ENCODE peak calls at places on chromosomes 5 and 9, in six cellular contexts. One of them, this sample, is unnamed.

GRCh38 chr5:9885164-9885563 is 255.0 kb upstream of the TAS2R1 start:
- DNase-seq in activated T-helper 1 cell treated with anti-CD3 and anti-CD28 coated beads, Interleukin-2, amount 50 U/mL, for 16 hours: no peak
- DNase-seq in hepatic stellate cell: no peak
- DNase-seq in suprapubic skin: no peak
- DNase-seq in fibroblast of pulmonary artery: no peak
- DNase-seq in ACHN: no peak
- DNase-seq in this sample: no peak

GRCh38 chr5:37668524-37669047 is 171.3 kb downstream of the GDNF start:
- DNase-seq in ACHN: peak
- DNase-seq in fibroblast of pulmonary artery: peak
- DNase-seq in hepatic stellate cell: peak
- DNase-seq in suprapubic skin: no peak
- DNase-seq in activated T-helper 1 cell treated with anti-CD3 and anti-CD28 coated beads, Interleukin-2, amount 50 U/mL, for 16 hours: no peak
- DNase-seq in this sample: no peak

GRCh38 chr9:129406278-129407225 is 214.3 kb downstream of the C9orf50 start:
- DNase-seq in hepatic stellate cell: no peak
- DNase-seq in fibroblast of pulmonary artery: no peak
- DNase-seq in activated T-helper 1 cell treated with anti-CD3 and anti-CD28 coated beads, Interleukin-2, amount 50 U/mL, for 16 hours: no peak
- DNase-seq in suprapubic skin: no peak
- DNase-seq in ACHN: peak
- DNase-seq in this sample: no peak

GRCh38 chr5:110477923-110478322 is 248.5 kb downstream of the TMEM232 start:
- DNase-seq in ACHN: no peak
- DNase-seq in hepatic stellate cell: no peak
- DNase-seq in fibroblast of pulmonary artery: peak
- DNase-seq in suprapubic skin: no peak
- DNase-seq in activated T-helper 1 cell treated with anti-CD3 and anti-CD28 coated beads, Interleukin-2, amount 50 U/mL, for 16 hours: no peak
- DNase-seq in this sample: no peak

GRCh38 chr9:108113579-108113978 is 624.0 kb upstream of the KLF4 start:
- DNase-seq in hepatic stellate cell: no peak
- DNase-seq in suprapubic skin: no peak
- DNase-seq in fibroblast of pulmonary artery: no peak
- DNase-seq in ACHN: no peak
- DNase-seq in activated T-helper 1 cell treated with anti-CD3 and anti-CD28 coated beads, Interleukin-2, amount 50 U/mL, for 16 hours: no peak
- DNase-seq in this sample: no peak

GRCh38 chr9:100104314-100104713 is 5.3 kb downstream of the INVS start:
- DNase-seq in hepatic stellate cell: no peak
- DNase-seq in fibroblast of pulmonary artery: no peak
- DNase-seq in ACHN: peak
- DNase-seq in activated T-helper 1 cell treated with anti-CD3 and anti-CD28 coated beads, Interleukin-2, amount 50 U/mL, for 16 hours: no peak
- DNase-seq in suprapubic skin: no peak
- DNase-seq in this sample: no peak

GRCh38 chr5:6598351-6598900 is 34.4 kb downstream of the NSUN2 start:
- DNase-seq in ACHN: no peak
- DNase-seq in suprapubic skin: no peak
- DNase-seq in hepatic stellate cell: no peak
- DNase-seq in activated T-helper 1 cell treated with anti-CD3 and anti-CD28 coated beads, Interleukin-2, amount 50 U/mL, for 16 hours: no peak
- DNase-seq in fibroblast of pulmonary artery: peak
- DNase-seq in this sample: no peak

GRCh38 chr5:143200781-143201398 is 202.6 kb downstream of the NR3C1 start:
- DNase-seq in activated T-helper 1 cell treated with anti-CD3 and anti-CD28 coated beads, Interleukin-2, amount 50 U/mL, for 16 hours: no peak
- DNase-seq in hepatic stellate cell: peak
- DNase-seq in fibroblast of pulmonary artery: peak
- DNase-seq in suprapubic skin: no peak
- DNase-seq in ACHN: peak
- DNase-seq in this sample: no peak

GRCh38 chr9:97362777-97363545 is 48.9 kb upstream of the TDRD7 start:
- DNase-seq in fibroblast of pulmonary artery: no peak
- DNase-seq in ACHN: no peak
- DNase-seq in activated T-helper 1 cell treated with anti-CD3 and anti-CD28 coated beads, Interleukin-2, amount 50 U/mL, for 16 hours: no peak
- DNase-seq in suprapubic skin: no peak
- DNase-seq in hepatic stellate cell: no peak
- DNase-seq in this sample: no peak

GRCh38 chr9:1200847-1201251 is 150.7 kb downstream of the DMRT2 start:
- DNase-seq in hepatic stellate cell: no peak
- DNase-seq in activated T-helper 1 cell treated with anti-CD3 and anti-CD28 coated beads, Interleukin-2, amount 50 U/mL, for 16 hours: no peak
- DNase-seq in suprapubic skin: no peak
- DNase-seq in ACHN: no peak
- DNase-seq in fibroblast of pulmonary artery: peak
- DNase-seq in this sample: no peak

GRCh38 chr5:59266410-59266809 is 627.1 kb downstream of the PDE4D start:
- DNase-seq in hepatic stellate cell: no peak
- DNase-seq in activated T-helper 1 cell treated with anti-CD3 and anti-CD28 coated beads, Interleukin-2, amount 50 U/mL, for 16 hours: no peak
- DNase-seq in ACHN: no peak
- DNase-seq in fibroblast of pulmonary artery: no peak
- DNase-seq in suprapubic skin: no peak
- DNase-seq in this sample: no peak

GRCh38 chr5:163504091-163504931 is 1.1 kb upstream of the MAT2B start:
- DNase-seq in activated T-helper 1 cell treated with anti-CD3 and anti-CD28 coated beads, Interleukin-2, amount 50 U/mL, for 16 hours: peak
- DNase-seq in hepatic stellate cell: peak
- DNase-seq in suprapubic skin: no peak
- DNase-seq in fibroblast of pulmonary artery: peak
- DNase-seq in ACHN: peak
- DNase-seq in this sample: no peak

GRCh38 chr9:17481565-17481964 is 97.3 kb upstream of the SH3GL2 start:
- DNase-seq in ACHN: no peak
- DNase-seq in fibroblast of pulmonary artery: no peak
- DNase-seq in activated T-helper 1 cell treated with anti-CD3 and anti-CD28 coated beads, Interleukin-2, amount 50 U/mL, for 16 hours: no peak
- DNase-seq in hepatic stellate cell: no peak
- DNase-seq in suprapubic skin: no peak
- DNase-seq in this sample: no peak

GRCh38 chr5:131795879-131796792 is 681 bp downstream of the FNIP1 start:
- DNase-seq in ACHN: peak
- DNase-seq in suprapubic skin: peak
- DNase-seq in activated T-helper 1 cell treated with anti-CD3 and anti-CD28 coated beads, Interleukin-2, amount 50 U/mL, for 16 hours: peak
- DNase-seq in fibroblast of pulmonary artery: peak
- DNase-seq in hepatic stellate cell: peak
- DNase-seq in this sample: peak

GRCh38 chr5:156367602-156368001 is 40.6 kb downstream of the SGCD start:
- DNase-seq in fibroblast of pulmonary artery: peak
- DNase-seq in ACHN: no peak
- DNase-seq in hepatic stellate cell: no peak
- DNase-seq in activated T-helper 1 cell treated with anti-CD3 and anti-CD28 coated beads, Interleukin-2, amount 50 U/mL, for 16 hours: no peak
- DNase-seq in suprapubic skin: no peak
- DNase-seq in this sample: no peak

GRCh38 chr9:110531776-110532175 is 47.8 kb downstream of the SVEP1 start:
- DNase-seq in fibroblast of pulmonary artery: peak
- DNase-seq in activated T-helper 1 cell treated with anti-CD3 and anti-CD28 coated beads, Interleukin-2, amount 50 U/mL, for 16 hours: no peak
- DNase-seq in hepatic stellate cell: no peak
- DNase-seq in suprapubic skin: no peak
- DNase-seq in ACHN: no peak
- DNase-seq in this sample: no peak

GRCh38 chr5:176887252-176887849 is 11.8 kb downstream of the HK3 start:
- DNase-seq in hepatic stellate cell: no peak
- DNase-seq in suprapubic skin: peak
- DNase-seq in ACHN: no peak
- DNase-seq in activated T-helper 1 cell treated with anti-CD3 and anti-CD28 coated beads, Interleukin-2, amount 50 U/mL, for 16 hours: no peak
- DNase-seq in fibroblast of pulmonary artery: no peak
- DNase-seq in this sample: no peak

GRCh38 chr5:68292316-68292715 is 76.8 kb downstream of the PIK3R1 start:
- DNase-seq in suprapubic skin: no peak
- DNase-seq in activated T-helper 1 cell treated with anti-CD3 and anti-CD28 coated beads, Interleukin-2, amount 50 U/mL, for 16 hours: no peak
- DNase-seq in ACHN: no peak
- DNase-seq in fibroblast of pulmonary artery: no peak
- DNase-seq in hepatic stellate cell: no peak
- DNase-seq in this sample: no peak

GRCh38 chr5:168288349-168289245 is 2.8 kb upstream of the WWC1 start:
- DNase-seq in ACHN: peak
- DNase-seq in fibroblast of pulmonary artery: no peak
- DNase-seq in suprapubic skin: no peak
- DNase-seq in activated T-helper 1 cell treated with anti-CD3 and anti-CD28 coated beads, Interleukin-2, amount 50 U/mL, for 16 hours: no peak
- DNase-seq in hepatic stellate cell: no peak
- DNase-seq in this sample: no peak

GRCh38 chr5:138668981-138669380 is 84.2 kb upstream of the CTNNA1 start:
- DNase-seq in activated T-helper 1 cell treated with anti-CD3 and anti-CD28 coated beads, Interleukin-2, amount 50 U/mL, for 16 hours: no peak
- DNase-seq in hepatic stellate cell: no peak
- DNase-seq in ACHN: peak
- DNase-seq in fibroblast of pulmonary artery: no peak
- DNase-seq in suprapubic skin: peak
- DNase-seq in this sample: no peak

GRCh38 chr5:137496919-137497318 is 2.2 kb downstream of the SPOCK1 start:
- DNase-seq in ACHN: no peak
- DNase-seq in activated T-helper 1 cell treated with anti-CD3 and anti-CD28 coated beads, Interleukin-2, amount 50 U/mL, for 16 hours: no peak
- DNase-seq in suprapubic skin: no peak
- DNase-seq in fibroblast of pulmonary artery: no peak
- DNase-seq in hepatic stellate cell: no peak
- DNase-seq in this sample: no peak

GRCh38 chr9:69168709-69169217 is 5.3 kb upstream of the TJP2 start:
- DNase-seq in hepatic stellate cell: no peak
- DNase-seq in ACHN: no peak
- DNase-seq in fibroblast of pulmonary artery: peak
- DNase-seq in activated T-helper 1 cell treated with anti-CD3 and anti-CD28 coated beads, Interleukin-2, amount 50 U/mL, for 16 hours: peak
- DNase-seq in suprapubic skin: no peak
- DNase-seq in this sample: peak

GRCh38 chr9:115998661-115999060 is 154.9 kb upstream of the PAPPA start:
- DNase-seq in activated T-helper 1 cell treated with anti-CD3 and anti-CD28 coated beads, Interleukin-2, amount 50 U/mL, for 16 hours: no peak
- DNase-seq in hepatic stellate cell: no peak
- DNase-seq in fibroblast of pulmonary artery: peak
- DNase-seq in suprapubic skin: no peak
- DNase-seq in ACHN: no peak
- DNase-seq in this sample: no peak

GRCh38 chr5:77935516-77936364 is 159.6 kb upstream of the TBCA start:
- DNase-seq in hepatic stellate cell: no peak
- DNase-seq in ACHN: peak
- DNase-seq in activated T-helper 1 cell treated with anti-CD3 and anti-CD28 coated beads, Interleukin-2, amount 50 U/mL, for 16 hours: no peak
- DNase-seq in fibroblast of pulmonary artery: peak
- DNase-seq in suprapubic skin: no peak
- DNase-seq in this sample: no peak

GRCh38 chr5:19322716-19323485 is 665.1 kb downstream of the CDH18 start:
- DNase-seq in fibroblast of pulmonary artery: no peak
- DNase-seq in hepatic stellate cell: no peak
- DNase-seq in activated T-helper 1 cell treated with anti-CD3 and anti-CD28 coated beads, Interleukin-2, amount 50 U/mL, for 16 hours: no peak
- DNase-seq in suprapubic skin: no peak
- DNase-seq in ACHN: peak
- DNase-seq in this sample: no peak

GRCh38 chr9:87640385-87640795 is 85.5 kb upstream of the CTSL start:
- DNase-seq in fibroblast of pulmonary artery: peak
- DNase-seq in ACHN: no peak
- DNase-seq in suprapubic skin: no peak
- DNase-seq in hepatic stellate cell: no peak
- DNase-seq in activated T-helper 1 cell treated with anti-CD3 and anti-CD28 coated beads, Interleukin-2, amount 50 U/mL, for 16 hours: no peak
- DNase-seq in this sample: no peak

GRCh38 chr5:77255617-77256016 is 45.1 kb downstream of the PDE8B start:
- DNase-seq in hepatic stellate cell: no peak
- DNase-seq in activated T-helper 1 cell treated with anti-CD3 and anti-CD28 coated beads, Interleukin-2, amount 50 U/mL, for 16 hours: no peak
- DNase-seq in fibroblast of pulmonary artery: no peak
- DNase-seq in suprapubic skin: no peak
- DNase-seq in ACHN: no peak
- DNase-seq in this sample: no peak

GRCh38 chr5:154238776-154239481 is 48.4 kb downstream of the GALNT10 start:
- DNase-seq in hepatic stellate cell: no peak
- DNase-seq in suprapubic skin: no peak
- DNase-seq in fibroblast of pulmonary artery: no peak
- DNase-seq in ACHN: no peak
- DNase-seq in activated T-helper 1 cell treated with anti-CD3 and anti-CD28 coated beads, Interleukin-2, amount 50 U/mL, for 16 hours: no peak
- DNase-seq in this sample: no peak

GRCh38 chr9:112012026-112012902 is 115.7 kb downstream of the UGCG start:
- DNase-seq in ACHN: peak
- DNase-seq in fibroblast of pulmonary artery: peak
- DNase-seq in activated T-helper 1 cell treated with anti-CD3 and anti-CD28 coated beads, Interleukin-2, amount 50 U/mL, for 16 hours: no peak
- DNase-seq in hepatic stellate cell: peak
- DNase-seq in suprapubic skin: no peak
- DNase-seq in this sample: no peak

GRCh38 chr9:2060425-2060824 is 45.3 kb downstream of the SMARCA2 start:
- DNase-seq in fibroblast of pulmonary artery: peak
- DNase-seq in activated T-helper 1 cell treated with anti-CD3 and anti-CD28 coated beads, Interleukin-2, amount 50 U/mL, for 16 hours: no peak
- DNase-seq in suprapubic skin: no peak
- DNase-seq in ACHN: no peak
- DNase-seq in hepatic stellate cell: no peak
- DNase-seq in this sample: no peak

GRCh38 chr9:34929506-34930102 is 28.5 kb upstream of the PHF24 start:
- DNase-seq in hepatic stellate cell: peak
- DNase-seq in suprapubic skin: no peak
- DNase-seq in activated T-helper 1 cell treated with anti-CD3 and anti-CD28 coated beads, Interleukin-2, amount 50 U/mL, for 16 hours: no peak
- DNase-seq in fibroblast of pulmonary artery: peak
- DNase-seq in ACHN: peak
- DNase-seq in this sample: no peak

GRCh38 chr5:148979104-148979723 is 83.6 kb downstream of the SH3TC2 start:
- DNase-seq in hepatic stellate cell: no peak
- DNase-seq in activated T-helper 1 cell treated with anti-CD3 and anti-CD28 coated beads, Interleukin-2, amount 50 U/mL, for 16 hours: no peak
- DNase-seq in suprapubic skin: peak
- DNase-seq in ACHN: no peak
- DNase-seq in fibroblast of pulmonary artery: no peak
- DNase-seq in this sample: no peak

GRCh38 chr9:136044207-136044970 is 50.7 kb downstream of the NACC2 start:
- DNase-seq in suprapubic skin: peak
- DNase-seq in ACHN: no peak
- DNase-seq in fibroblast of pulmonary artery: no peak
- DNase-seq in hepatic stellate cell: no peak
- DNase-seq in activated T-helper 1 cell treated with anti-CD3 and anti-CD28 coated beads, Interleukin-2, amount 50 U/mL, for 16 hours: no peak
- DNase-seq in this sample: no peak

GRCh38 chr5:67765697-67766096 is 449.9 kb upstream of the PIK3R1 start:
- DNase-seq in activated T-helper 1 cell treated with anti-CD3 and anti-CD28 coated beads, Interleukin-2, amount 50 U/mL, for 16 hours: no peak
- DNase-seq in fibroblast of pulmonary artery: no peak
- DNase-seq in hepatic stellate cell: no peak
- DNase-seq in suprapubic skin: no peak
- DNase-seq in ACHN: no peak
- DNase-seq in this sample: no peak

GRCh38 chr5:32232441-32233219 is 58.5 kb upstream of the GOLPH3 start:
- DNase-seq in activated T-helper 1 cell treated with anti-CD3 and anti-CD28 coated beads, Interleukin-2, amount 50 U/mL, for 16 hours: peak
- DNase-seq in hepatic stellate cell: peak
- DNase-seq in fibroblast of pulmonary artery: peak
- DNase-seq in ACHN: peak
- DNase-seq in suprapubic skin: peak
- DNase-seq in this sample: peak

GRCh38 chr5:149860801-149861322 is 83.7 kb downstream of the PDE6A start:
- DNase-seq in suprapubic skin: no peak
- DNase-seq in activated T-helper 1 cell treated with anti-CD3 and anti-CD28 coated beads, Interleukin-2, amount 50 U/mL, for 16 hours: no peak
- DNase-seq in fibroblast of pulmonary artery: peak
- DNase-seq in ACHN: peak
- DNase-seq in hepatic stellate cell: no peak
- DNase-seq in this sample: no peak